ENCODE peak calls at places on chromosomes 4 and X, in six cellular contexts. H is amniotic stem cell; E is stimulated activated CD8-positive, alpha-beta memory T cell treated with anti-CD3 and anti-CD28 coated beads, Interleukin-7, amount 100 ng/mL, for 24 hours; K is H54; U is mucosa of descending colon; C is HTR-8/SVneo. V is an unnamed sample.

GRCh38 chr4:81621490-81621889 is 149.8 kb upstream of the RASGEF1B start:
- DNase-seq in H (no peak), E (no peak), K (no peak), U (no peak), C (no peak), V (no peak)

GRCh38 chr4:152606800-152607577 is 71.1 kb upstream of the FBXW7 start:
- DNase-seq in H (no peak), E (no peak), K (no peak), U (no peak), C (no peak), V (no peak)

GRCh38 chr4:139229534-139230039 is 50.4 kb downstream of the MGARP start:
- DNase-seq in H (peak), E (no peak), K (peak), U (no peak), C (peak), V (peak)

GRCh38 chrX:119692241-119693031 is 532 bp downstream of the SEPTIN6 start:
- DNase-seq in H (peak), E (no peak), K (peak), U (peak), C (no peak), V (no peak)

GRCh38 chr4:76430519-76431388 is 4.3 kb upstream of the SHROOM3 start:
- DNase-seq in H (peak), E (no peak), K (no peak), U (no peak), C (peak), V (peak)

GRCh38 chr4:185472063-185472542 is 570 bp upstream of the CCDC110 start:
- DNase-seq in H (no peak), E (no peak), K (no peak), U (no peak), C (peak), V (no peak)

GRCh38 chr4:123954220-123954619 is 557.6 kb downstream of the SPRY1 start:
- DNase-seq in H (no peak), E (no peak), K (no peak), U (no peak), C (no peak), V (no peak)

GRCh38 chr4:152633118-152633517 is 46.7 kb downstream of the TMEM154 start:
- DNase-seq in H (no peak), E (no peak), K (no peak), U (no peak), C (no peak), V (no peak)

GRCh38 chr4:121392426-121393086 is 11.7 kb upstream of the QRFPR start:
- DNase-seq in H (no peak), E (no peak), K (no peak), U (no peak), C (no peak), V (no peak)

GRCh38 chr4:24971192-24971591 is 58.4 kb upstream of the CCDC149 start:
- DNase-seq in H (no peak), E (no peak), K (no peak), U (no peak), C (no peak), V (no peak)

GRCh38 chr4:44368413-44369167 is 80.0 kb downstream of the KCTD8 start:
- DNase-seq in H (no peak), E (no peak), K (no peak), U (no peak), C (no peak), V (no peak)

GRCh38 chr4:154858166-154858565 is 77.1 kb downstream of the RBM46 start:
- DNase-seq in H (no peak), E (no peak), K (no peak), U (no peak), C (no peak), V (no peak)

GRCh38 chr4:183157215-183157614 is 58.2 kb downstream of the WWC2 start:
- DNase-seq in H (no peak), E (no peak), K (no peak), U (no peak), C (no peak), V (no peak)

GRCh38 chr4:1991596-1992434 is 17.0 kb downstream of the NELFA start:
- DNase-seq in H (no peak), E (no peak), K (no peak), U (no peak), C (no peak), V (no peak)

GRCh38 chr4:52560844-52561280 is 98.2 kb downstream of the USP46 start:
- DNase-seq in H (no peak), E (no peak), K (no peak), U (no peak), C (no peak), V (no peak)

GRCh38 chrX:86148594-86148993 is 343 bp downstream of the DACH2 start:
- DNase-seq in H (no peak), E (no peak), K (no peak), U (no peak), C (no peak), V (no peak)

GRCh38 chr4:47213106-47213505 is 181.7 kb downstream of the GABRB1 start:
- DNase-seq in H (no peak), E (no peak), K (no peak), U (no peak), C (no peak), V (no peak)

GRCh38 chrX:149462849-149463248 is 42.3 kb downstream of the IDS start:
- DNase-seq in H (no peak), E (no peak), K (no peak), U (no peak), C (no peak), V (no peak)

V was measured in KG1.